ENCODE peak calls at places on chromosomes 5 and 9, in nine cellular contexts. Q, W, U, D, S, B, H, V and Z are unnamed samples.

GRCh38 chr5:11851402-11851801 is 52.8 kb downstream of the CTNND2 start:
- DNase-seq in Q (no peak), W (peak; percentile 39), U (no peak), D (no peak), S (no peak), B (no peak), H (peak; percentile 1), V (no peak), Z (no peak)

GRCh38 chr5:136674178-136674577 is 308.8 kb upstream of the TRPC7 start:
- DNase-seq in Q (no peak), W (no peak), U (no peak), D (no peak), S (no peak), B (no peak), H (no peak), V (no peak), Z (no peak)

GRCh38 chr9:93634311-93635185 is 58.2 kb downstream of the PHF2 start:
- DNase-seq in Q (no peak), W (no peak), U (no peak), D (no peak), S (no peak), B (no peak), H (no peak), V (no peak), Z (no peak)

GRCh38 chr5:178293400-178293799 is 60.8 kb upstream of the PHYKPL start:
- DNase-seq in Q (no peak), W (no peak), U (no peak), D (peak; percentile 13), S (no peak), B (no peak), H (no peak), V (no peak), Z (no peak)

GRCh38 chr5:141040093-141040762 is 10.9 kb upstream of the PCDHB1 start:
- DNase-seq in Q (peak; percentile 76), W (peak; percentile 73), U (peak; percentile 63), D (no peak), S (peak; percentile 77), B (peak; percentile 80), H (peak; percentile 17), V (peak; percentile 25), Z (no peak)

GRCh38 chr5:147216552-147217154 is 18.2 kb upstream of the STK32A start:
- DNase-seq in Q (no peak), W (no peak), U (no peak), D (no peak), S (peak; percentile 22), B (no peak), H (peak; percentile 2), V (no peak), Z (no peak)

GRCh38 chr5:120297621-120298020 is 166.5 kb upstream of the PRR16 start:
- DNase-seq in Q (no peak), W (no peak), U (no peak), D (no peak), S (no peak), B (no peak), H (peak; percentile 38), V (no peak), Z (no peak)

GRCh38 chr9:89999176-89999533 is 394.3 kb downstream of the GADD45G start:
- DNase-seq in Q (no peak), W (peak; percentile 66), U (no peak), D (no peak), S (no peak), B (no peak), H (no peak), V (no peak), Z (no peak)

GRCh38 chr5:1005904-1006655 is 2.5 kb upstream of the NKD2 start:
- DNase-seq in Q (no peak), W (no peak), U (no peak), D (peak; percentile 11), S (peak; percentile 6), B (peak; percentile 8), H (no peak), V (no peak), Z (peak; percentile 78)

GRCh38 chr5:26245327-26245726 is 793.1 kb downstream of the CDH9 start:
- DNase-seq in Q (no peak), W (no peak), U (no peak), D (no peak), S (no peak), B (no peak), H (no peak), V (no peak), Z (no peak)

GRCh38 chr9:127384901-127385300 is 12.1 kb upstream of the SLC2A8 start:
- DNase-seq in Q (no peak), W (no peak), U (no peak), D (no peak), S (peak; percentile 36), B (peak; percentile 35), H (no peak), V (no peak), Z (no peak)
- TF ChIP-seq CTCF in Q (no peak), W (no peak), U (peak; percentile 77), D (no peak), S (no peak), B (peak; percentile 47), H (no peak), V (no peak), Z (no peak)

DNA sequence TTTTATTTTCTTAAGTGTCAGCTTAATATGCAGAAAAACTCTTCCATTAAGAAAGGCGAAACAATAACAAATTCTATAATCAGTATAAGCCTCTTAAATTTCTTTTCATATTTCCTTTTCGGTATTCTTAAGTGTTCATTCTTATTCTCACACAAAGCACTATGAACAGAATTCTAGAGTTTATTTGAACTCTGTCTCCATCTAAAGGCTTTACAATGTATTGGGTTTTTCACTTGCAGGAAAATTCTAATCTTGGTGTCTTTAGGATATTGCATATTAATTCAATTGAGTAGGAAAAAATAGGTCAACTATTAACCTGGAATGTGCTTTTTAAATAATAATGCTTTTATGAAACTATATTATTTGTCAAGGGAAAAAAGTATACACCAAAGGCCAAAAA is 166.6 kb downstream of the SLF1 start:
- DNase-seq in Q (no peak), W (no peak), U (no peak), D (no peak), S (no peak), B (no peak), H (no peak), V (no peak), Z (no peak)
- TF ChIP-seq CTCF in Q (no peak), W (no peak), U (no peak), D (no peak), S (no peak), B (no peak), H (peak; percentile 23), V (no peak), Z (peak; percentile 42)

DNA sequence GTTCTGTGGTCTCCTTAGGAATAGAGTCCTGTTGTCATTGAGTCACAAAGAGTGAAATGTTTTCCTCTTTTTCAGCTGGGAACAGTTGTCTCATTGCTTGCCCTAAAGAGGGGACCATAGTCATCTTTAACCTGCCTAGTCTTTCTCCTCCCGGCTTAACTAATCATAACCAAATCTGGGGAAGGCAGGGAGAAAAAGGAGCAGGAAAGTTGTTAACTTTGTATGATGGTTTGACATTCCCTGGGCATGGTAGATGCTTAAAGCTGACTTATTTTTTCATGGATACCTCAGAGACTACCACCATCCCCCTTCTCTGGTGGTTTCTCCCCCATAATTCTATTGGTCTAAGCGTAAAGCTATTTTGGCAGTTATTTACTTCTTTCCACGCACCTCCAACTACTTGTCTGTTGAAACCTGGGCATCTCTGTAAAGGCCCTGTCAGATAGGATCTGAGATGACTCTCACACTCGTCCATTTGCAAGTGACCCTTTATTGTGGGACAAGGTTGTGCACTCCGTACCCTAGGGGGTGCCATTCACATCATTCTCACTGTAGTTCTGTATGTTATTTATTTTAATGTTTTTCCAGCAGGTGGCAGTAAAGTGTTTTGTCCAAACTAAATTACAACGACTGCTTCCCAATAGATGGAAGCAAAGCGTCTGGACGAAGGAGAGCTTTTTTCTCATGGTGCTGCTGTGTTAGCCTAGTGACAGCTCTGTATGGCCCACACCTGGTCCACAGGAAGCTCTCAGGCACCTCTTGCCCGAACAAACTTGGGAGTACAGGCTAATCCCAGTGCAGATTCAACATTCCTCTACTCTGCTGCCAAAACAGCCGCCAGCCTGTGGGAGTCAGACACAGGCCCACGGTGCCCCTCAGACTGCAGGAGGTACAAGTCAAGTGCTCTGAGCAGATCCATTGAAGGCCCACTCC is 3.0 kb upstream of the FAM13B start:
- DNase-seq in Q (peak; percentile 69), W (peak; percentile 80), U (peak; percentile 53), D (peak; percentile 54), S (peak; percentile 62), B (peak; percentile 75), H (peak; percentile 91), V (peak; percentile 47), Z (no peak)
- TF ChIP-seq CTCF in Q (peak; percentile 99), W (peak; percentile 87), U (peak; percentile 98), D (peak; percentile 82), S (peak; percentile 59), B (peak; percentile 77), H (peak; percentile 93), V (peak; percentile 86), Z (peak; percentile 85)

DNA sequence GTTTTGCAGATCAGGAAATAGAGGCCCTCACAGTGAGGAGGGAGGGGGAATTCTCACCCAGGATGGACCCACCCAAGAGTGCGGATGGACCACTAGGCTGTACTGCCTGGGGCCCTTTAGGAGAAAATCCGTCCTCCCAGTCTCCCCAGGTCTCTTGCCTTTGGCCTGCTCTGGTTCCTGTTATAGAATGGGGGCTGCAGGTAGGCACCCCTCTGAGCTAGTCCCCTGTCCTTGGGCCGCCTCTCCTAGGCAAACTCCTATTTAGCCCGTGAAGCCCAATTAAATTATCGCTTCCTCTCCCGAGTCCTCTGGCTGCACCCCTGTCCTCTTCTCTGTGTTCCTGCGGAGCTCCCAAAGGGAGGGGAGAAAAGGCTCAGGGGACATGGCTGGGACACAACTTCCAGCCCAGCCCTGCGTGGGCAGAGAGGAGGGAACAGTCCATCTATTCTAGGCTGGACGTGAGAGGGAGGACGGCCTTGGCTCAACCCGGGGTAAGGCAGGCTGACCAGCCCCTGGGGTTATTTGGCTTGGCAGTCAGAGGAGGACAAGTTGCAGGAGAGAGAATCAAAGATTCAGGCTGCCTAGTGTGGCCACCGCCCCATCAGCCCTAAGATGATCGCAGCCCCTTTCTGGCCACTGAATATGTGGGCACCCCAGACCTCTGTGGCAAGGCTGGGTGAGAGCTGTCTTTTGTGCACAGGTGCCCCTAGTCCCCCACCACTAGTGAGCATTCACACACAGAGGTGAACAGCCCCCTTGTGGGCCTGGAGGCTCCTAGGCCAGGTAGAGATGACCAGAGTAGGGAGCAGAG is 134.2 kb downstream of the C9orf50 start:
- DNase-seq in Q (no peak), W (peak; percentile 43), U (no peak), D (peak; percentile 97), S (no peak), B (peak; percentile 63), H (peak; percentile 85), V (peak; percentile 81), Z (peak; percentile 93)
- TF ChIP-seq CTCF in Q (no peak), W (no peak), U (no peak), D (no peak), S (no peak), B (peak; percentile 2), H (no peak), V (peak; percentile 7), Z (no peak)